ENCODE peak calls at places on chromosomes 5 and 9, in seven cellular contexts. One of them, this sample, is unnamed.
A peak's percentile ranks its signal among the peaks of the same experiment; 100 is the strongest.

GRCh38 chr5:15431923-15432322 is 68.1 kb upstream of the FBXL7 start:
- DNase-seq in psoas muscle: no peak
- DNase-seq in choroid plexus epithelial cell: no peak
- DNase-seq in iPS DF 6.9: no peak
- DNase-seq in AG10803: no peak
- DNase-seq in brain microvascular endothelial cell: no peak
- DNase-seq in A549: no peak
- DNase-seq in this sample: no peak

GRCh38 chr9:112754578-112754977 is 4.0 kb downstream of the SNX30 start:
- DNase-seq in psoas muscle: no peak
- DNase-seq in choroid plexus epithelial cell: no peak
- DNase-seq in iPS DF 6.9: no peak
- DNase-seq in AG10803: peak; percentile 64
- DNase-seq in brain microvascular endothelial cell: no peak
- DNase-seq in A549: no peak
- DNase-seq in this sample: peak; percentile 80

GRCh38 chr5:162372265-162372664 is 304.7 kb downstream of the GABRG2 start:
- DNase-seq in psoas muscle: no peak
- DNase-seq in choroid plexus epithelial cell: no peak
- DNase-seq in iPS DF 6.9: peak; percentile 25
- DNase-seq in AG10803: no peak
- DNase-seq in brain microvascular endothelial cell: no peak
- DNase-seq in A549: no peak
- DNase-seq in this sample: no peak

GRCh38 chr5:10623305-10623910 is 59.5 kb downstream of the ANKRD33B start:
- DNase-seq in psoas muscle: no peak
- DNase-seq in choroid plexus epithelial cell: no peak
- DNase-seq in iPS DF 6.9: no peak
- DNase-seq in AG10803: no peak
- DNase-seq in brain microvascular endothelial cell: no peak
- DNase-seq in A549: no peak
- DNase-seq in this sample: no peak

GRCh38 chr9:69317894-69318293 is 7.1 kb upstream of the ENTREP1 start:
- DNase-seq in psoas muscle: no peak
- DNase-seq in choroid plexus epithelial cell: no peak
- DNase-seq in iPS DF 6.9: no peak
- DNase-seq in AG10803: no peak
- DNase-seq in brain microvascular endothelial cell: no peak
- DNase-seq in A549: no peak
- DNase-seq in this sample: no peak

GRCh38 chr5:32916648-32917047 is 205.5 kb downstream of the NPR3 start:
- DNase-seq in psoas muscle: no peak
- DNase-seq in choroid plexus epithelial cell: peak; percentile 67
- DNase-seq in iPS DF 6.9: peak; percentile 11
- DNase-seq in AG10803: peak; percentile 53
- DNase-seq in brain microvascular endothelial cell: peak; percentile 34
- DNase-seq in A549: peak; percentile 56
- DNase-seq in this sample: peak; percentile 5

GRCh38 chr5:150469718-150470470 is 20.4 kb upstream of the RPS14 start:
- DNase-seq in psoas muscle: no peak
- DNase-seq in choroid plexus epithelial cell: peak; percentile 98
- DNase-seq in iPS DF 6.9: no peak
- DNase-seq in AG10803: peak; percentile 100
- DNase-seq in brain microvascular endothelial cell: peak; percentile 97
- DNase-seq in A549: peak; percentile 77
- DNase-seq in this sample: no peak

GRCh38 chr9:79428422-79428821 is 143.3 kb upstream of the TLE4 start:
- DNase-seq in psoas muscle: no peak
- DNase-seq in choroid plexus epithelial cell: peak; percentile 28
- DNase-seq in iPS DF 6.9: no peak
- DNase-seq in AG10803: no peak
- DNase-seq in brain microvascular endothelial cell: no peak
- DNase-seq in A549: no peak
- DNase-seq in this sample: no peak

GRCh38 chr9:113922160-113922559 is 46.1 kb downstream of the ZNF618 start:
- DNase-seq in psoas muscle: no peak
- DNase-seq in choroid plexus epithelial cell: peak; percentile 35
- DNase-seq in iPS DF 6.9: no peak
- DNase-seq in AG10803: no peak
- DNase-seq in brain microvascular endothelial cell: no peak
- DNase-seq in A549: no peak
- DNase-seq in this sample: no peak

GRCh38 chr5:158910782-158911692 is 188.7 kb downstream of the EBF1 start:
- DNase-seq in psoas muscle: no peak
- DNase-seq in choroid plexus epithelial cell: peak; percentile 36
- DNase-seq in iPS DF 6.9: no peak
- DNase-seq in AG10803: peak; percentile 29
- DNase-seq in brain microvascular endothelial cell: peak; percentile 43
- DNase-seq in A549: peak; percentile 6
- DNase-seq in this sample: no peak
- H3K4me3 ChIP-seq in psoas muscle: no peak overlapping the region
- H3K4me3 ChIP-seq in choroid plexus epithelial cell: no peak overlapping the region
- H3K4me3 ChIP-seq in iPS DF 6.9: no peak overlapping the region
- H3K4me3 ChIP-seq in AG10803: no peak overlapping the region
- H3K4me3 ChIP-seq in brain microvascular endothelial cell: no peak overlapping the region
- H3K4me3 ChIP-seq in A549: no peak overlapping the region
- H3K4me3 ChIP-seq in this sample: no peak overlapping the region

GRCh38 chr9:115594551-115594950 is 476.6 kb upstream of the TNC start:
- DNase-seq in psoas muscle: no peak
- DNase-seq in choroid plexus epithelial cell: no peak
- DNase-seq in iPS DF 6.9: no peak
- DNase-seq in AG10803: peak; percentile 74
- DNase-seq in brain microvascular endothelial cell: peak; percentile 42
- DNase-seq in A549: no peak
- DNase-seq in this sample: no peak

GRCh38 chr9:115596743-115597080 is 478.8 kb upstream of the TNC start:
- DNase-seq in psoas muscle: no peak
- DNase-seq in choroid plexus epithelial cell: no peak
- DNase-seq in iPS DF 6.9: no peak
- DNase-seq in AG10803: no peak
- DNase-seq in brain microvascular endothelial cell: no peak
- DNase-seq in A549: no peak
- DNase-seq in this sample: no peak

GRCh38 chr9:115595951-115596742 is 478.2 kb upstream of the TNC start:
- DNase-seq in psoas muscle: no peak
- DNase-seq in choroid plexus epithelial cell: peak; percentile 100
- DNase-seq in iPS DF 6.9: no peak
- DNase-seq in AG10803: peak; percentile 98
- DNase-seq in brain microvascular endothelial cell: peak; percentile 96
- DNase-seq in A549: peak; percentile 9
- DNase-seq in this sample: no peak

GRCh38 chr9:115593587-115594091 is 475.7 kb upstream of the TNC start:
- DNase-seq in psoas muscle: no peak
- DNase-seq in choroid plexus epithelial cell: peak; percentile 79
- DNase-seq in iPS DF 6.9: peak; percentile 20
- DNase-seq in AG10803: peak; percentile 68
- DNase-seq in brain microvascular endothelial cell: peak; percentile 70
- DNase-seq in A549: peak; percentile 61
- DNase-seq in this sample: peak; percentile 17

DNA sequence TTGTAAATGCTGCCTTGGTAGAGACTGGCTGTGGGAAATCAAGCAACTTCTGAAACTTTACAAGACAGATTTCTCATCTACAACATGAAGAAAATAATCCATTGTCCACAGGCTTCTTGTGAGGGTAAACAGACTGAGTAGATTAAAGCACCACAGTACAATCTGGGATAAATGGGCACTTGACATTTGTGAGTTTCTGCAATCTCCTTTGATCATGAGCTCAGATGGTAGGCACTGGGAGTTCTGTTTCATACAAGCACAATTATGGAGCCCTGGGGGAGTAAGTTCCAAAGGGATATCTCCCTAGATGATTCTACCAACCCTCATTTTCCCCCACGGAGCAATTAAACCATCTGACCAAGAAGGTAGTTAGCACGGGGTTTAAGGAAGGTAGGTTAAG is 479.4 kb upstream of the TNC start:
- DNase-seq in psoas muscle: no peak
- DNase-seq in choroid plexus epithelial cell: peak; percentile 49
- DNase-seq in iPS DF 6.9: no peak
- DNase-seq in AG10803: no peak
- DNase-seq in brain microvascular endothelial cell: no peak
- DNase-seq in A549: no peak
- DNase-seq in this sample: no peak
- H3K4me3 ChIP-seq in psoas muscle: no peak overlapping the region
- H3K4me3 ChIP-seq in choroid plexus epithelial cell: peak overlapping the region; percentile 55
- H3K4me3 ChIP-seq in iPS DF 6.9: no peak overlapping the region
- H3K4me3 ChIP-seq in AG10803: peak overlapping the region; percentile 61
- H3K4me3 ChIP-seq in brain microvascular endothelial cell: peak overlapping the region; percentile 41
- H3K4me3 ChIP-seq in A549: no peak overlapping the region
- H3K4me3 ChIP-seq in this sample: no peak overlapping the region

GRCh38 chr9:2837915-2838314 is 6.0 kb downstream of the PUM3 start:
- DNase-seq in psoas muscle: no peak
- DNase-seq in choroid plexus epithelial cell: peak; percentile 54
- DNase-seq in iPS DF 6.9: no peak
- DNase-seq in AG10803: peak; percentile 24
- DNase-seq in brain microvascular endothelial cell: no peak
- DNase-seq in A549: peak; percentile 11
- DNase-seq in this sample: no peak
- H3K4me3 ChIP-seq in psoas muscle: peak overlapping the region; percentile 26
- H3K4me3 ChIP-seq in choroid plexus epithelial cell: peak overlapping the region; percentile 32
- H3K4me3 ChIP-seq in iPS DF 6.9: no peak overlapping the region
- H3K4me3 ChIP-seq in AG10803: peak overlapping the region; percentile 45
- H3K4me3 ChIP-seq in brain microvascular endothelial cell: no peak overlapping the region
- H3K4me3 ChIP-seq in A549: peak overlapping the region; percentile 22
- H3K4me3 ChIP-seq in this sample: no peak overlapping the region

DNA sequence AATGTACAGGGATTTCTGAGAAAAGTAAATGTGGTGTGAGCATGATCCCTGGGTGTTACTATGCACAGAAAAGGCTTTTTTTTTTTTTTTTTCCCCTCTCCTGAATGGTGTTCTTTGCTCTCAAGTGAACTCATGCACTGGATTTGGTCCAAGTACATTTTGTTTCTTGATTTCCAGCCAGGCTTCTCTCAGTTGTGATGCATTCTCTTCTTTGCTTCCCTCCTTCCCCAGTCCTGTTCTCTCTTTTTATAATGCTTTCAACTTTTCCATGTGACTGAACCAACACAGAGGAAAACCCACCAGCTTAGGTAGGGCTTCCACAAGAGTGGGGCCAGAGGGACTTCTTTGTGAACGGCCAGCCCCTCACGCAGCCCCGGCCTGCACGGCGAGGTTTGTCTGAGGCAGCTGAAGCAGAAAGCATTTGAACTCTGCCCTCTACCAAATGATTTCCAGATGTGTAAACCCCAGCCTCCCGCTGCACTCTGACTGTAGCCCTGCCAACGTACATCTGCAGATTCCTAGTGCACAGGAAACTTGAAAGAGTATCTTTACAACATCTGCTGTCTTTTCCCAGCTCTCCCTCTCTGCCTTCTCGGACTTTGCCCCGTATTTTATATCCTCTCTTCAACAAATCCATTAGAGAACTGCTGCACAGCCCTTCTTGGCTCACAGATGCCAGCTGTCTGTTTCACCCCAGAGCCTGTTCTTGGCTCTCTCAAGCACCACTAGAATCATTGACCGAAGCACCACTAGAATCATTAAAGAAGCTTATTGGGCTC is 71.8 kb upstream of the CD180 start:
- DNase-seq in psoas muscle: peak; percentile 67
- DNase-seq in choroid plexus epithelial cell: peak; percentile 99
- DNase-seq in iPS DF 6.9: no peak
- DNase-seq in AG10803: peak; percentile 94
- DNase-seq in brain microvascular endothelial cell: peak; percentile 91
- DNase-seq in A549: peak; percentile 75
- DNase-seq in this sample: no peak
- H3K4me3 ChIP-seq in psoas muscle: peak overlapping the region; percentile 37
- H3K4me3 ChIP-seq in choroid plexus epithelial cell: no peak overlapping the region
- H3K4me3 ChIP-seq in iPS DF 6.9: no peak overlapping the region
- H3K4me3 ChIP-seq in AG10803: peak overlapping the region; percentile 31
- H3K4me3 ChIP-seq in brain microvascular endothelial cell: peak overlapping the region; percentile 26
- H3K4me3 ChIP-seq in A549: peak overlapping the region; percentile 23
- H3K4me3 ChIP-seq in this sample: no peak overlapping the region

GRCh38 chr9:132773093-132773492 is 102.8 kb downstream of the GTF3C4 start:
- DNase-seq in psoas muscle: no peak
- DNase-seq in choroid plexus epithelial cell: no peak
- DNase-seq in iPS DF 6.9: no peak
- DNase-seq in AG10803: no peak
- DNase-seq in brain microvascular endothelial cell: no peak
- DNase-seq in A549: no peak
- DNase-seq in this sample: no peak

GRCh38 chr9:132769895-132770774 is 99.9 kb downstream of the GTF3C4 start:
- DNase-seq in psoas muscle: peak; percentile 68
- DNase-seq in choroid plexus epithelial cell: peak; percentile 72
- DNase-seq in iPS DF 6.9: peak; percentile 25
- DNase-seq in AG10803: peak; percentile 55
- DNase-seq in brain microvascular endothelial cell: peak; percentile 35
- DNase-seq in A549: peak; percentile 26
- DNase-seq in this sample: peak; percentile 45

GRCh38 chr9:132773764-132774339 is 103.6 kb downstream of the GTF3C4 start:
- DNase-seq in psoas muscle: no peak
- DNase-seq in choroid plexus epithelial cell: no peak
- DNase-seq in iPS DF 6.9: no peak
- DNase-seq in AG10803: no peak
- DNase-seq in brain microvascular endothelial cell: no peak
- DNase-seq in A549: no peak
- DNase-seq in this sample: peak; percentile 27

GRCh38 chr9:132768932-132769894 is 98.9 kb downstream of the GTF3C4 start:
- DNase-seq in psoas muscle: peak; percentile 45
- DNase-seq in choroid plexus epithelial cell: peak; percentile 76
- DNase-seq in iPS DF 6.9: peak; percentile 48
- DNase-seq in AG10803: peak; percentile 49
- DNase-seq in brain microvascular endothelial cell: peak; percentile 46
- DNase-seq in A549: peak; percentile 56
- DNase-seq in this sample: peak; percentile 79

DNA sequence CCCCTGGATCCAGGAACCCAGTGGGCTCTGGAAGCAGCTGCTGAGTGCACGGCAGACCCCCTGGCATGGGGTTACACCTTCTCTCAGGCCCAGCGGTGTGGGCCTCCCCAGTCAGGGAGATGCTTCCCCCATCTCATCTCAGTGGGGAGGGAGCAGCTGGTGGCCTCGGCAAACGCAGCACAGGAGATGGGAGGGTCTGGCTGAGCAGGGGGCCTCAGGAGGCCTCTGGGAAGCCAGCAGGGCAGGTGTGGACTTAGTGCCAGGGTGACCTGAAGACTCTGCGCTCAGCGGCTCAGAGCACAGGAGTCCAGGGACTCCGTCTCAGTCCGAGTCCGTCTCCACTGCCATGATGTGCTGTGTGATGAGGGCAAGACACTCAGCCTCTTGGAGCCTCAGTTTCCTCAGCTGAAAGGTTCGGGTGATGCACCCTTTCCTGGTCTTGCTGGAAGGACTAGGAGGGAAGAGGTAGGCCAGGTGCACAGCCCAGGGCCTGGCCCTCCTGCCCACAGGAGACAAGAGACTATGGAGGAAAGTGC is 100.6 kb downstream of the GTF3C4 start:
- DNase-seq in psoas muscle: no peak
- DNase-seq in choroid plexus epithelial cell: no peak
- DNase-seq in iPS DF 6.9: no peak
- DNase-seq in AG10803: no peak
- DNase-seq in brain microvascular endothelial cell: no peak
- DNase-seq in A549: no peak
- DNase-seq in this sample: no peak
- H3K4me3 ChIP-seq in psoas muscle: peak overlapping the region; percentile 82
- H3K4me3 ChIP-seq in choroid plexus epithelial cell: peak overlapping the region; percentile 93
- H3K4me3 ChIP-seq in iPS DF 6.9: peak overlapping the region; percentile 0
- H3K4me3 ChIP-seq in AG10803: peak overlapping the region; percentile 84
- H3K4me3 ChIP-seq in brain microvascular endothelial cell: peak overlapping the region; percentile 77
- H3K4me3 ChIP-seq in A549: no peak overlapping the region
- H3K4me3 ChIP-seq in this sample: peak overlapping the region; percentile 76